ENCODE peak calls at places on chromosome 19, in ten cellular contexts. D, X, E, H, C, Y, T, F, I and Z are unnamed samples.
A peak's percentile ranks its signal among the peaks of the same experiment; 100 is the strongest.

GRCh38 chr19:44686896-44687295 is 12.1 kb upstream of the CEACAM16 start:
- DNase-seq in E (no peak), D (no peak), F (no peak), C (no peak), X (no peak), T (no peak), H (no peak), I (no peak), Y (no peak), Z (no peak)

GRCh38 chr19:39915848-39916215 is 18.6 kb downstream of the FCGBP start:
- DNase-seq in D (no peak), T (no peak), F (no peak), X (no peak), H (no peak), C (no peak), I (no peak), Y (no peak), E (no peak), Z (no peak)

GRCh38 chr19:45179063-45179847 is 671 bp downstream of the BLOC1S3 start:
- DNase-seq in T (peak; percentile 63), X (no peak), F (no peak), D (peak; percentile 44), H (peak; percentile 60), C (peak; percentile 85), Y (no peak), E (no peak), I (peak; percentile 35), Z (peak; percentile 55)

GRCh38 chr19:23762884-23763711 is 4.4 kb upstream of the ZNF681 start:
- DNase-seq in I (peak; percentile 62), H (peak; percentile 96), E (no peak), T (peak; percentile 86), C (peak; percentile 93), Y (peak; percentile 86), F (peak; percentile 90), X (no peak), D (peak; percentile 87), Z (peak; percentile 79)

GRCh38 chr19:3575260-3575741 is 2.6 kb downstream of the HMG20B start:
- DNase-seq in C (peak; percentile 50), T (peak; percentile 41), I (peak; percentile 51), H (peak; percentile 31), Y (no peak), X (no peak), F (peak; percentile 49), E (no peak), D (no peak), Z (no peak)

GRCh38 chr19:5586300-5587070 is 18.7 kb upstream of the TINCR start:
- DNase-seq in D (no peak), Y (no peak), H (no peak), X (no peak), I (no peak), E (no peak), T (no peak), F (no peak), C (peak; percentile 51), Z (no peak)

GRCh38 chr19:39398297-39398864 is 7.2 kb downstream of the MED29 start:
- DNase-seq in H (no peak), Y (peak; percentile 83), I (peak; percentile 89), D (peak; percentile 69), X (no peak), C (no peak), T (peak; percentile 62), E (peak; percentile 88), F (no peak), Z (peak; percentile 79)

GRCh38 chr19:32875428-32875827 is 5.9 kb upstream of the SLC7A9 start:
- DNase-seq in X (no peak), D (no peak), F (no peak), C (no peak), T (no peak), I (no peak), Y (no peak), E (no peak), H (no peak), Z (no peak)

GRCh38 chr19:19372656-19373416 is 32.6 kb upstream of the GATAD2A start:
- DNase-seq in X (no peak), T (peak; percentile 70), D (peak; percentile 64), H (peak; percentile 70), I (peak; percentile 78), F (peak; percentile 23), C (no peak), Y (no peak), E (no peak), Z (peak; percentile 67)

GRCh38 chr19:54523403-54523802 is 20.8 kb downstream of the LAIR2 start:
- DNase-seq in X (no peak), D (no peak), E (peak; percentile 7), I (peak; percentile 54), T (peak; percentile 65), H (peak; percentile 70), Y (no peak), F (no peak), C (no peak), Z (peak; percentile 75)

GRCh38 chr19:17610384-17610783 is 54.9 kb downstream of the COLGALT1 start:
- DNase-seq in H (peak; percentile 51), X (no peak), C (no peak), T (no peak), D (no peak), F (no peak), Y (no peak), I (peak; percentile 45), E (no peak), Z (no peak)

GRCh38 chr19:53978975-53979801 is 12.2 kb upstream of the CACNG6 start:
- DNase-seq in X (no peak), Y (no peak), C (no peak), I (no peak), F (no peak), T (no peak), D (no peak), E (no peak), H (no peak), Z (no peak)

GRCh38 chr19:10290876-10291553 is 1.3 kb downstream of the ICAM5 start:
- DNase-seq in C (no peak), I (peak; percentile 44), Y (no peak), D (peak; percentile 64), X (no peak), F (no peak), T (peak; percentile 74), H (peak; percentile 86), E (no peak), Z (peak; percentile 60)